ENCODE peak calls at places on chromosomes 1 and 21, in ten cellular contexts. One of them, this sample, is unnamed.

GRCh38 chr1:11858968-11859871 is 475 bp upstream of the NPPB start:
- DNase-seq in cardiac fibroblast: peak
- DNase-seq in kidney epithelial cell: peak
- DNase-seq in fibroblast of the aortic adventitia: peak
- DNase-seq in epithelial cell of proximal tubule: no peak
- DNase-seq in SK-N-SH: no peak
- DNase-seq in CD8-positive, alpha-beta T cell: peak
- DNase-seq in mesothelial cell of epicardium: peak
- DNase-seq in MCF 10A: peak
- DNase-seq in glutamatergic neuron: no peak
- DNase-seq in this sample: peak

GRCh38 chr1:150613061-150613920 is 16.1 kb downstream of the ENSA start:
- DNase-seq in SK-N-SH: no peak
- DNase-seq in cardiac fibroblast: peak
- DNase-seq in fibroblast of the aortic adventitia: peak
- DNase-seq in CD8-positive, alpha-beta T cell: peak
- DNase-seq in MCF 10A: peak
- DNase-seq in mesothelial cell of epicardium: no peak
- DNase-seq in epithelial cell of proximal tubule: no peak
- DNase-seq in kidney epithelial cell: peak
- DNase-seq in glutamatergic neuron: no peak
- DNase-seq in this sample: no peak

GRCh38 chr21:41956926-41957729 is 3.3 kb upstream of the C2CD2 start:
- DNase-seq in glutamatergic neuron: no peak
- DNase-seq in kidney epithelial cell: no peak
- DNase-seq in CD8-positive, alpha-beta T cell: no peak
- DNase-seq in fibroblast of the aortic adventitia: peak
- DNase-seq in epithelial cell of proximal tubule: peak
- DNase-seq in SK-N-SH: no peak
- DNase-seq in MCF 10A: peak
- DNase-seq in mesothelial cell of epicardium: no peak
- DNase-seq in cardiac fibroblast: peak
- DNase-seq in this sample: no peak

GRCh38 chr1:198560093-198560638 is 19.7 kb upstream of the ATP6V1G3 start:
- DNase-seq in mesothelial cell of epicardium: no peak
- DNase-seq in CD8-positive, alpha-beta T cell: no peak
- DNase-seq in SK-N-SH: no peak
- DNase-seq in epithelial cell of proximal tubule: no peak
- DNase-seq in MCF 10A: peak
- DNase-seq in fibroblast of the aortic adventitia: peak
- DNase-seq in cardiac fibroblast: peak
- DNase-seq in glutamatergic neuron: no peak
- DNase-seq in kidney epithelial cell: no peak
- DNase-seq in this sample: no peak

GRCh38 chr1:202658766-202659165 is 51.5 kb downstream of the SYT2 start:
- DNase-seq in glutamatergic neuron: no peak
- DNase-seq in CD8-positive, alpha-beta T cell: no peak
- DNase-seq in MCF 10A: no peak
- DNase-seq in kidney epithelial cell: no peak
- DNase-seq in epithelial cell of proximal tubule: no peak
- DNase-seq in mesothelial cell of epicardium: no peak
- DNase-seq in cardiac fibroblast: no peak
- DNase-seq in fibroblast of the aortic adventitia: no peak
- DNase-seq in SK-N-SH: no peak
- DNase-seq in this sample: no peak

GRCh38 chr21:44962481-44962966 is 22.7 kb downstream of the SLX9 start:
- DNase-seq in mesothelial cell of epicardium: no peak
- DNase-seq in SK-N-SH: no peak
- DNase-seq in kidney epithelial cell: peak
- DNase-seq in CD8-positive, alpha-beta T cell: no peak
- DNase-seq in epithelial cell of proximal tubule: peak
- DNase-seq in glutamatergic neuron: no peak
- DNase-seq in cardiac fibroblast: peak
- DNase-seq in MCF 10A: peak
- DNase-seq in fibroblast of the aortic adventitia: peak
- DNase-seq in this sample: no peak

GRCh38 chr1:15958788-15959187 is 17.1 kb downstream of the ZBTB17 start:
- DNase-seq in MCF 10A: no peak
- DNase-seq in CD8-positive, alpha-beta T cell: no peak
- DNase-seq in cardiac fibroblast: peak
- DNase-seq in mesothelial cell of epicardium: no peak
- DNase-seq in kidney epithelial cell: no peak
- DNase-seq in SK-N-SH: peak
- DNase-seq in glutamatergic neuron: no peak
- DNase-seq in fibroblast of the aortic adventitia: peak
- DNase-seq in epithelial cell of proximal tubule: no peak
- DNase-seq in this sample: no peak

GRCh38 chr1:84573967-84574842 is at the start of gene CTBS:
- DNase-seq in mesothelial cell of epicardium: peak
- DNase-seq in fibroblast of the aortic adventitia: peak
- DNase-seq in cardiac fibroblast: peak
- DNase-seq in CD8-positive, alpha-beta T cell: peak
- DNase-seq in glutamatergic neuron: peak
- DNase-seq in epithelial cell of proximal tubule: peak
- DNase-seq in SK-N-SH: peak
- DNase-seq in kidney epithelial cell: peak
- DNase-seq in MCF 10A: peak
- DNase-seq in this sample: peak

GRCh38 chr1:40808909-40809308 is 25.3 kb downstream of the KCNQ4 start:
- DNase-seq in SK-N-SH: no peak
- DNase-seq in CD8-positive, alpha-beta T cell: no peak
- DNase-seq in epithelial cell of proximal tubule: no peak
- DNase-seq in mesothelial cell of epicardium: no peak
- DNase-seq in glutamatergic neuron: no peak
- DNase-seq in kidney epithelial cell: no peak
- DNase-seq in fibroblast of the aortic adventitia: no peak
- DNase-seq in cardiac fibroblast: no peak
- DNase-seq in MCF 10A: no peak
- DNase-seq in this sample: no peak

GRCh38 chr1:40806724-40807675 is 23.4 kb downstream of the KCNQ4 start:
- DNase-seq in kidney epithelial cell: no peak
- DNase-seq in cardiac fibroblast: peak
- DNase-seq in MCF 10A: no peak
- DNase-seq in glutamatergic neuron: no peak
- DNase-seq in mesothelial cell of epicardium: no peak
- DNase-seq in SK-N-SH: no peak
- DNase-seq in epithelial cell of proximal tubule: no peak
- DNase-seq in fibroblast of the aortic adventitia: peak
- DNase-seq in CD8-positive, alpha-beta T cell: no peak
- DNase-seq in this sample: no peak

GRCh38 chr1:40815420-40815819 is 31.8 kb downstream of the KCNQ4 start:
- DNase-seq in fibroblast of the aortic adventitia: no peak
- DNase-seq in kidney epithelial cell: no peak
- DNase-seq in SK-N-SH: no peak
- DNase-seq in mesothelial cell of epicardium: no peak
- DNase-seq in CD8-positive, alpha-beta T cell: no peak
- DNase-seq in epithelial cell of proximal tubule: no peak
- DNase-seq in cardiac fibroblast: no peak
- DNase-seq in MCF 10A: no peak
- DNase-seq in glutamatergic neuron: no peak
- DNase-seq in this sample: no peak

GRCh38 chr1:40808444-40808843 is 24.9 kb downstream of the KCNQ4 start:
- DNase-seq in SK-N-SH: no peak
- DNase-seq in epithelial cell of proximal tubule: no peak
- DNase-seq in cardiac fibroblast: no peak
- DNase-seq in glutamatergic neuron: no peak
- DNase-seq in kidney epithelial cell: no peak
- DNase-seq in CD8-positive, alpha-beta T cell: no peak
- DNase-seq in MCF 10A: no peak
- DNase-seq in mesothelial cell of epicardium: no peak
- DNase-seq in fibroblast of the aortic adventitia: no peak
- DNase-seq in this sample: no peak

DNA sequence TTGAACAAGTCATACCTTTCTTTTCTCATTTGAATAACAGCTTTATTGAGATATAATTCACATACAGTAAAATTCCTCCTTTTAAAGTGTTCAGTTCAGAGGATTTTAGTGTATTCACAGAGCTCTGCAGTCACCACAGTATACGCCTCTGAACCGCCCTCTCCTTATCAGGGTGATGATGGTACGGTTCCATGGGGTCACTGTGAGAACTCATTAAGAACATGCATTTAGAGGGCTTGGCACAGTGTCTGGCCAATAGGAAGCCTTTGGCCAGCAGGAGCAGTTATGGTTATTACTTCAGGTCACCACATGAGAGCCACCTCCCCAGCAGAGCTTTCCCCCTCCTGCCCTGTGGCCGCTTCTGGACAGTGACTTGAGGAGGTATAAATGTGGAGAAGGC is 27.3 kb downstream of the KCNQ4 start:
- DNase-seq in cardiac fibroblast: no peak
- DNase-seq in glutamatergic neuron: no peak
- DNase-seq in CD8-positive, alpha-beta T cell: no peak
- DNase-seq in MCF 10A: no peak
- DNase-seq in kidney epithelial cell: no peak
- DNase-seq in SK-N-SH: no peak
- DNase-seq in mesothelial cell of epicardium: no peak
- DNase-seq in epithelial cell of proximal tubule: no peak
- DNase-seq in fibroblast of the aortic adventitia: no peak
- DNase-seq in this sample: no peak
- TF ChIP-seq CTCF in cardiac fibroblast: no peak
- TF ChIP-seq CTCF in glutamatergic neuron: no peak
- TF ChIP-seq CTCF in CD8-positive, alpha-beta T cell: no peak
- TF ChIP-seq CTCF in MCF 10A: no peak
- TF ChIP-seq CTCF in kidney epithelial cell: no peak
- TF ChIP-seq CTCF in SK-N-SH: no peak
- TF ChIP-seq CTCF in mesothelial cell of epicardium: no peak
- TF ChIP-seq CTCF in epithelial cell of proximal tubule: no peak
- TF ChIP-seq CTCF in fibroblast of the aortic adventitia: no peak
- TF ChIP-seq CTCF in this sample: no peak

GRCh38 chr1:56286956-56287355 is 292.4 kb downstream of the PLPP3 start:
- DNase-seq in kidney epithelial cell: no peak
- DNase-seq in glutamatergic neuron: no peak
- DNase-seq in MCF 10A: peak
- DNase-seq in SK-N-SH: no peak
- DNase-seq in epithelial cell of proximal tubule: peak
- DNase-seq in cardiac fibroblast: peak
- DNase-seq in CD8-positive, alpha-beta T cell: no peak
- DNase-seq in mesothelial cell of epicardium: no peak
- DNase-seq in fibroblast of the aortic adventitia: no peak
- DNase-seq in this sample: no peak
- TF ChIP-seq CTCF in kidney epithelial cell: no peak
- TF ChIP-seq CTCF in glutamatergic neuron: no peak
- TF ChIP-seq CTCF in MCF 10A: no peak
- TF ChIP-seq CTCF in SK-N-SH: no peak
- TF ChIP-seq CTCF in epithelial cell of proximal tubule: no peak
- TF ChIP-seq CTCF in cardiac fibroblast: no peak
- TF ChIP-seq CTCF in CD8-positive, alpha-beta T cell: no peak
- TF ChIP-seq CTCF in mesothelial cell of epicardium: no peak
- TF ChIP-seq CTCF in fibroblast of the aortic adventitia: no peak
- TF ChIP-seq CTCF in this sample: no peak

DNA sequence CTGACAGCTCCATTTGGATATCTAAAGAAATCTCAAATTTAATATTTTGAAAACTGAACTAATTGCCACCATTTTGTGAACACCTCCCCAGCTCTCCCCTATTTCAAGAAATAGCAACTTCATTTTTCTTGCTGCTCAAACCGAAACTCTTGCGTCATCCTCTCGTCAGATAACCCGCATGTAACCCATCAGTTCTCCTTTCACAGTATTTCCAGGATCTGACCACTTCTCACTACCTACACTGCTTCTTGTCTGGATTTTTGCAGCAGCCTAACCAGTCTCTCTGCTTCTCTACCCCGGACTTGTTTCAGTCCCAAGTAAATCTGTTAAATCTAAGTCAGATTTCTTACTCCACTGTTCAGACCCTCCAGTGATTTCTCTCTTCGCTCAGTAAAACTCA is 75.6 kb downstream of the MTR start:
- DNase-seq in fibroblast of the aortic adventitia: no peak
- DNase-seq in kidney epithelial cell: no peak
- DNase-seq in CD8-positive, alpha-beta T cell: no peak
- DNase-seq in cardiac fibroblast: no peak
- DNase-seq in mesothelial cell of epicardium: no peak
- DNase-seq in MCF 10A: no peak
- DNase-seq in epithelial cell of proximal tubule: no peak
- DNase-seq in glutamatergic neuron: no peak
- DNase-seq in SK-N-SH: no peak
- DNase-seq in this sample: no peak
- TF ChIP-seq CTCF in fibroblast of the aortic adventitia: no peak
- TF ChIP-seq CTCF in kidney epithelial cell: no peak
- TF ChIP-seq CTCF in CD8-positive, alpha-beta T cell: no peak
- TF ChIP-seq CTCF in cardiac fibroblast: no peak
- TF ChIP-seq CTCF in mesothelial cell of epicardium: no peak
- TF ChIP-seq CTCF in MCF 10A: no peak
- TF ChIP-seq CTCF in epithelial cell of proximal tubule: no peak
- TF ChIP-seq CTCF in glutamatergic neuron: no peak
- TF ChIP-seq CTCF in SK-N-SH: no peak
- TF ChIP-seq CTCF in this sample: no peak

DNA sequence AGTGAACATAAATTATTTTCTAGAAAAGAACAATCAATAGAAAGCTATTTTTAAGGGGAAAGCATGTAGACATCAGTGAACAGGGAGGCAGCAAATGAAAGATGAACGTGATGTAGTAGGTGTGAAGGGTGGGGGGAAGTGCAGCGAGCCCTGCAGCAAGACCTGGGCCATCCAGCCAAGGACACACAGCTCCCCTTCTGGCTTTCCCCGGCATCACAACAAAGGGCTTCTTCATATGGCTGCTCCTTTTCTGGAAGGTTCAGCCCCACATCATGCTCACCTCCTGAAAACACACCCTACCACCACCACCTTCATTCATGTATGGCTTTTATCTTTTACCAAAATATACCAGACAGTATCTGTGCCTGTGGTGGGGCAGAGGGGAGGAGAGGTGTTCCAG is 109.1 kb upstream of the ETS2 start:
- DNase-seq in cardiac fibroblast: no peak
- DNase-seq in kidney epithelial cell: no peak
- DNase-seq in epithelial cell of proximal tubule: no peak
- DNase-seq in CD8-positive, alpha-beta T cell: no peak
- DNase-seq in SK-N-SH: no peak
- DNase-seq in MCF 10A: no peak
- DNase-seq in glutamatergic neuron: no peak
- DNase-seq in fibroblast of the aortic adventitia: no peak
- DNase-seq in mesothelial cell of epicardium: no peak
- DNase-seq in this sample: no peak
- TF ChIP-seq CTCF in cardiac fibroblast: no peak
- TF ChIP-seq CTCF in kidney epithelial cell: no peak
- TF ChIP-seq CTCF in epithelial cell of proximal tubule: no peak
- TF ChIP-seq CTCF in CD8-positive, alpha-beta T cell: no peak
- TF ChIP-seq CTCF in SK-N-SH: no peak
- TF ChIP-seq CTCF in MCF 10A: no peak
- TF ChIP-seq CTCF in glutamatergic neuron: no peak
- TF ChIP-seq CTCF in fibroblast of the aortic adventitia: no peak
- TF ChIP-seq CTCF in mesothelial cell of epicardium: no peak
- TF ChIP-seq CTCF in this sample: no peak

GRCh38 chr1:179365342-179366092 is at the start of gene AXDND1:
- DNase-seq in cardiac fibroblast: peak
- DNase-seq in CD8-positive, alpha-beta T cell: peak
- DNase-seq in fibroblast of the aortic adventitia: peak
- DNase-seq in epithelial cell of proximal tubule: no peak
- DNase-seq in glutamatergic neuron: peak
- DNase-seq in mesothelial cell of epicardium: peak
- DNase-seq in kidney epithelial cell: peak
- DNase-seq in MCF 10A: peak
- DNase-seq in SK-N-SH: peak
- DNase-seq in this sample: peak
- TF ChIP-seq CTCF in cardiac fibroblast: no peak
- TF ChIP-seq CTCF in CD8-positive, alpha-beta T cell: no peak
- TF ChIP-seq CTCF in fibroblast of the aortic adventitia: no peak
- TF ChIP-seq CTCF in epithelial cell of proximal tubule: no peak
- TF ChIP-seq CTCF in glutamatergic neuron: no peak
- TF ChIP-seq CTCF in mesothelial cell of epicardium: no peak
- TF ChIP-seq CTCF in kidney epithelial cell: peak
- TF ChIP-seq CTCF in MCF 10A: no peak
- TF ChIP-seq CTCF in SK-N-SH: peak
- TF ChIP-seq CTCF in this sample: no peak

This sample was measured in endothelial cell.